ENCODE peak calls at places on chromosomes 12 and 14, in eight cellular contexts. B, U, S, C, O, Z, D and L are unnamed samples.

GRCh38 chr12:116559080-116559329 is 176 bp upstream of the MAP1LC3B2 start:
- DNase-seq in D (no peak), C (no peak), U (peak), B (no peak), O (no peak), Z (no peak), S (no peak), L (no peak)

GRCh38 chr14:100422556-100423420 is 99.6 kb downstream of the SLC25A47 start:
- DNase-seq in O (no peak), D (no peak), B (no peak), U (no peak), C (no peak), S (no peak), Z (no peak), L (no peak)

GRCh38 chr12:3135522-3136461 is 58.6 kb downstream of the TSPAN9 start:
- DNase-seq in C (peak), O (no peak), B (no peak), D (peak), S (no peak), Z (peak), U (peak), L (no peak)

GRCh38 chr14:94598816-94599655 is 13.2 kb upstream of the SERPINA3 start:
- DNase-seq in Z (peak), S (peak), B (no peak), C (peak), D (peak), U (peak), O (peak), L (peak)

GRCh38 chr14:71751264-71751663 is 181.0 kb upstream of the RGS6 start:
- DNase-seq in S (no peak), D (no peak), C (no peak), O (no peak), U (no peak), Z (no peak), B (no peak), L (no peak)

GRCh38 chr12:32419520-32419960 is 20.2 kb downstream of the FGD4 start:
- DNase-seq in U (no peak), Z (no peak), B (no peak), D (no peak), S (no peak), O (no peak), C (no peak), L (no peak)

GRCh38 chr12:125683748-125684381 is 618.6 kb downstream of the AACS start:
- DNase-seq in S (peak), B (no peak), D (peak), U (peak), C (no peak), O (no peak), Z (peak), L (no peak)

GRCh38 chr12:94157891-94158495 is 9.6 kb downstream of the PLXNC1 start:
- DNase-seq in U (no peak), C (no peak), D (no peak), S (no peak), Z (no peak), B (no peak), O (no peak), L (no peak)

GRCh38 chr12:92408072-92408900 is 262.6 kb upstream of the BTG1 start:
- DNase-seq in U (peak), O (no peak), D (peak), Z (peak), C (peak), B (no peak), S (peak), L (no peak)

DNA sequence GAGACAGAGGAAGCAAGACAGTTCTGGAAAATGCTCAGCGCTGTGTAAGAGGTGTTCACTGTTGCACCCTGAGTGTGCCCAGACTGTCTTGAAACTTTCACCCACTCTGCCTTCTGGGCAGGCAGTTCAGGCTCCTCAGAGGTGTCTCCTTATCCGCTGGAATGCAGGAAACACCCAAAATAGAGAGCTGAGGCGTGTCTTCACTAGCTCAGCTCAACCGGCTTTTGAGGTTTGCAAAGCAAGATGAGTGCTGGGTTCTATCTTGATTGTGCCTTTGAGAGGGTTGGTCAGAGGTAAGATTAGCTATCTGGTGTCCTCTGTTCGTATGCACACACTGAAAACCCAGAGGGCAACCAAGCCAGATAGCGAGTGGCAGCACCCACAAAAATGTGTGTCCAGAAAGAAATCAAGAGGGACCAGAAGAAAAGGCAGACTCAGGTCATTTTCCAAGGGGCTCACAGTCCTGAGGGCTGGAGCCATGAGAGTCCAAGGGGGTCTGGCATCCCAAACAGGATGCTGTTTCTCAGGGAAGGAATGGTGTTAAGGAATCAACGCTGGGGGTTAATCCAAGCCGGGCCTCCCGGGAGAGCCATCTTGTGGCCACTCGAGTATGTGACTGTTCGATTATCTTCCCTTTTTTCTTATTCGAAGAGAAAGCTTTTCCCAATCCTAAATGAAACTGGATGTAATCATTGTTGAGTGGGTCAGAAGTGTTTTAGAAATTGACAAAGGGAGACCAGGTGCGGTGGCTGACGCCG is 47.1 kb downstream of the TBX3 start:
- DNase-seq in O (no peak), D (no peak), B (no peak), S (no peak), U (peak), Z (peak), C (no peak), L (no peak)
- TF ChIP-seq CTCF in O (no peak), D (peak), B (no peak), S (no peak), U (peak), Z (peak), C (peak), L (peak)

DNA sequence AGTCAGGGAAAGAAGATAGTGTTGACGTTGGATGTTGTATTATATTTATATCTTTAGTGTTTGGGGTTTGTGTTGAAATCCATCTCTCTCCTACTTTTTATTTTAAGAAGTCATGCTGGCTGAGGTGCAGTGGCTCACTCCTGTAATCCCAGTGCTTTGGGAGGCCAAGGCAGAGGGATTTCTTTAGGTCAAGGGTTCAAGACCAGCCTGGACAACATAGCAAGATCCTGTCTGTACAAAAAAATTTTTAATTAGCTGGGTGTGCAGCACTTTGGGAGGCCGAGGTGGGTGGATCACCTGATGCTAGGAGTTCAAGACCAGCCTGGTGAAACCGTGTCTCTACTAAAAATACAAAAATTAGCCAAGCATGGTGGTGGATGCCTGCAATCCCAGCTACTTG is 23.9 kb downstream of the A2ML1 start:
- DNase-seq in S (no peak), B (no peak), O (no peak), Z (no peak), C (no peak), D (no peak), U (no peak), L (no peak)
- TF ChIP-seq POLR2AphosphoS5 in S (no peak), B (no peak), O (no peak), Z (no peak), C (no peak), D (no peak), U (no peak), L (no peak)

GRCh38 chr12:13209279-13210021 is 12.9 kb downstream of the EMP1 start:
- DNase-seq in Z (no peak), S (no peak), C (no peak), O (no peak), U (no peak), B (no peak), D (no peak), L (no peak)
- TF ChIP-seq CTCF in Z (no peak), S (no peak), C (no peak), O (no peak), U (no peak), B (no peak), D (no peak), L (no peak)

GRCh38 chr12:77237896-77238295 is 172.5 kb upstream of the E2F7 start:
- DNase-seq in C (no peak), S (no peak), D (no peak), B (no peak), U (no peak), O (no peak), Z (no peak), L (no peak)
- TF ChIP-seq POLR2AphosphoS5 in C (no peak), S (no peak), D (no peak), B (no peak), U (no peak), O (no peak), Z (no peak), L (no peak)

DNA sequence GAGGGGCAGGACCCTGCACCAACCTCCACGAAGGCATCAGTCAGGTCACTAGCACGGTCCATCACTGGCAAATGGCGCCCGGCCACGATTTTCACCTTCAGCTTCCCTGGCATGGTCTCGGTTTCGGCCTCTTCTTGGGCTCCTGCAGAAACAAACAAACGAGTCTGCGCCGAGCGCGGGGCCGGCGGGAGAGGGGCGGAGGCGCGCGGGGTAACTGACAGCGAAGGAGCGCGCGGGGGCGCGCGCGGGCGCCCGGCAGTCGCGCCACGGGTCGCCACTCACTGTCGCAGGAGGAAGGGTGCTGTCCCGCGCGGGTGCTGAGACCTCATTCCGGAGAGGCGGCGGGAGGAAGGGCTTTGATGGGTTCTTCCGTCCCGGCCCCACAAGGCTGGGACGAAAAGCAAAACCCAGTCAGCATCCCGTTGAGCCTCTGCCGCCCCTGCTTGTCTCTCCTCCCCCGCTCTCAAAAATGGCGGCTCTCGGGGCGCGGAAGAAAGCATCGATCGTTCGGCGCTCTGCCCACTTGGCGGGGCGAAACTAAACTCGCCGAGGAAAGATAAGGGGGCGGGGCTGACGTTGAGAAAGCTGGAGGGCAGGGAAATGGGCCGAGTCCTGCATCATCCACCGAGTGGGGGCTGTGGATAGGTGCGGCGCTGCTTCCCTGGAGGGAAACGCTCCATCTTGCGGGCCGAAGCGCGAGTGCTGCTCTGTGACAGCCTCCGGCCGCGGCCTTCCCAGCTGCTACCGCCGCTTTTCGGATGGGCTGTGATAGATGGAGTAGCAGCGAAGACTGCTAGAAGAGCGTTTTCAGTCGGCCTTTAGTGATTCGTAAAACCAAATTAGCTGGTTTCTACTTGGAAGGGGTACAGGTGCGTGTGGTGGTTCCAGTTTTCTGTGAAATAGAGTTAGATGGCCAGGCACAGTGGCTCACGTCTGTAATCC is at the start of gene C2CD5:
- DNase-seq in D (peak), U (peak), S (peak), O (peak), Z (peak), C (peak), B (peak), L (peak)
- TF ChIP-seq CTCF in D (peak), U (peak), S (no peak), O (no peak), Z (peak), C (no peak), B (no peak), L (no peak)

DNA sequence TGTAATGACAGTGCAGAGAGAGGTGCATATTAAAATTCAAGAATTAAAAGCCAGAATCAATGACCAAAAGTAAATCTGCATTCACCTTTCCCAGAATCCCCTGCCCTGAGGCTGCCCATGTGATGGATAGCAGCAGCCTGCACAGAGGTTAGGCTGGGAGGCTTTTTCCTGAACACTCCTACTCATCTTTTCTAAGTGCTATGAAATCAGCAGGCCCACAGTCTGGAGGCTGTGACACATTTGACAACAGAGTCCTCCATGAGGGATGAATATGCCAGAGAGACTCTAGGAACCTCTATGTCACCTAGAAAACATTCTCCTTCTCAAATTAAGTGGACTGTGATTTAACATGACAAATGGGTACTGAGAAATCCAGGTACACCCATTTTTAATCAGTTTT is 115.2 kb downstream of the RTN1 start:
- DNase-seq in D (no peak), Z (no peak), B (no peak), U (no peak), O (no peak), C (no peak), S (no peak), L (no peak)
- TF ChIP-seq POLR2AphosphoS5 in D (no peak), Z (no peak), B (no peak), U (no peak), O (no peak), C (no peak), S (no peak), L (no peak)